ENCODE peak calls at places on chromosomes 12 and 14, in four cellular contexts. G is activated CD4-positive, alpha-beta T cell treated with anti-CD3 and anti-CD28 coated beads, Interleukin-2, amount 50 U/mL, for 1 hour; K is KBM-7; O is M059J. I is an unnamed sample.

GRCh38 chr12:128864516-128865186 is 11.4 kb downstream of the GLT1D1 start:
- DNase-seq in G (no peak), K (no peak), O (no peak), I (no peak)

GRCh38 chr14:73238262-73238852 is 1.1 kb downstream of the PAPLN start:
- DNase-seq in K (no peak), O (peak), G (no peak), I (peak)

GRCh38 chr14:23086565-23086964 is 8.4 kb downstream of the ACIN1 start:
- DNase-seq in K (no peak), G (no peak), O (no peak), I (no peak)

GRCh38 chr14:90107789-90108188 is 46.0 kb downstream of the KCNK13 start:
- DNase-seq in O (no peak), G (no peak), K (no peak), I (no peak)

GRCh38 chr12:75982974-75983660 is 48.5 kb downstream of the PHLDA1 start:
- DNase-seq in O (peak), G (no peak), K (no peak), I (no peak)

GRCh38 chr14:30131698-30132097 is 204.1 kb upstream of the PRKD1 start:
- DNase-seq in K (no peak), G (no peak), O (no peak), I (no peak)

GRCh38 chr12:120229583-120230325 is 28.8 kb upstream of the RPLP0 start:
- DNase-seq in O (peak), K (no peak), G (no peak), I (no peak)

GRCh38 chr12:14572401-14572800 is 4.7 kb upstream of the PLBD1 start:
- DNase-seq in O (no peak), G (no peak), K (no peak), I (no peak)

GRCh38 chr12:121770802-121771625 is 22.5 kb downstream of the RHOF start:
- DNase-seq in G (no peak), K (no peak), O (no peak), I (no peak)

GRCh38 chr12:27711312-27711682 is 665 bp downstream of the MRPS35 start:
- DNase-seq in K (peak), G (no peak), O (peak), I (no peak)

GRCh38 chr14:74478996-74479635 is 14.0 kb downstream of the NPC2 start:
- DNase-seq in G (no peak), K (no peak), O (peak), I (peak)

GRCh38 chr14:92960706-92961566 is 38.0 kb downstream of the CHGA start:
- DNase-seq in G (no peak), O (peak), K (no peak), I (peak)

GRCh38 chr12:118763239-118763638 is 218.1 kb upstream of the SRRM4 start:
- DNase-seq in O (no peak), K (no peak), G (no peak), I (no peak)

GRCh38 chr12:21697829-21698630 is 40.4 kb upstream of the LDHB start:
- DNase-seq in O (peak), K (peak), G (no peak), I (peak)

GRCh38 chr14:24674204-24674970 is 40.4 kb upstream of the GZMB start:
- DNase-seq in K (peak), O (no peak), G (no peak), I (no peak)

GRCh38 chr12:107912421-107913004 is 138.0 kb downstream of the ASCL4 start:
- DNase-seq in O (peak), G (peak), K (peak), I (peak)

GRCh38 chr12:37543966-37544668 is 772.5 kb upstream of the ALG10B start:
- DNase-seq in O (no peak), G (no peak), K (no peak), I (no peak)

GRCh38 chr14:92450351-92451070 is 63.1 kb upstream of the RIN3 start:
- DNase-seq in K (no peak), G (no peak), O (no peak), I (no peak)